ENCODE peak calls at places on chromosomes 4 and X, in seven cellular contexts. J, W, D, K, P, U and F are unnamed samples.

GRCh38 chrX:139194571-139195280 is 335.8 kb upstream of the F9 start:
- DNase-seq in J (no peak), W (no peak), D (no peak), K (peak; percentile 24), P (no peak), U (no peak), F (no peak)

GRCh38 chr4:2891294-2891693 is 47.6 kb downstream of the ADD1 start:
- DNase-seq in J (no peak), W (no peak), D (no peak), K (no peak), P (no peak), U (no peak), F (peak; percentile 6)

GRCh38 chr4:139672215-139672614 is 6.6 kb downstream of the MGST2 start:
- DNase-seq in J (no peak), W (no peak), D (no peak), K (no peak), P (no peak), U (no peak), F (no peak)

GRCh38 chrX:131741103-131741581 is 197.3 kb downstream of the OR13H1 start:
- DNase-seq in J (no peak), W (no peak), D (no peak), K (no peak), P (no peak), U (peak; percentile 87), F (no peak)

GRCh38 chr4:112509243-112510190 is 6.5 kb downstream of the NEUROG2 start:
- DNase-seq in J (no peak), W (no peak), D (no peak), K (no peak), P (no peak), U (no peak), F (no peak)

GRCh38 chr4:57131849-57132745 is 21.9 kb upstream of the IGFBP7 start:
- DNase-seq in J (no peak), W (no peak), D (no peak), K (no peak), P (no peak), U (no peak), F (peak; percentile 79)

GRCh38 chr4:121822796-121823504 is 733 bp downstream of the CCNA2 start:
- DNase-seq in J (peak; percentile 22), W (no peak), D (peak; percentile 55), K (no peak), P (peak; percentile 74), U (peak; percentile 26), F (no peak)

GRCh38 chr4:66840178-66840577 is 705.1 kb downstream of the CENPC start:
- DNase-seq in J (no peak), W (no peak), D (no peak), K (no peak), P (no peak), U (no peak), F (no peak)

GRCh38 chr4:97912151-97912550 is 231.1 kb downstream of the STPG2 start:
- DNase-seq in J (no peak), W (no peak), D (no peak), K (no peak), P (no peak), U (no peak), F (no peak)

GRCh38 chr4:32560306-32560705 is 1840.1 kb downstream of the PCDH7 start:
- DNase-seq in J (no peak), W (no peak), D (no peak), K (no peak), P (no peak), U (no peak), F (no peak)

GRCh38 chrX:48531359-48531954 is 8.1 kb upstream of the TBC1D25 start:
- DNase-seq in J (no peak), W (no peak), D (no peak), K (peak; percentile 54), P (no peak), U (no peak), F (peak; percentile 78)

GRCh38 chrX:54173791-54174190 is 9.3 kb downstream of the FAM120C start:
- DNase-seq in J (no peak), W (no peak), D (no peak), K (no peak), P (no peak), U (no peak), F (no peak)

GRCh38 chr4:29710519-29710918 is 1009.6 kb upstream of the PCDH7 start:
- DNase-seq in J (no peak), W (no peak), D (no peak), K (no peak), P (no peak), U (no peak), F (no peak)

GRCh38 chr4:55272576-55272975 is 73.5 kb upstream of the SRD5A3 start:
- DNase-seq in J (no peak), W (no peak), D (no peak), K (no peak), P (no peak), U (no peak), F (no peak)

GRCh38 chrX:84729809-84730208 is 227.6 kb upstream of the HDX start:
- DNase-seq in J (peak; percentile 23), W (no peak), D (no peak), K (no peak), P (peak; percentile 58), U (no peak), F (no peak)

GRCh38 chr4:7772708-7773385 is 166.8 kb downstream of the AFAP1 start:
- DNase-seq in J (peak; percentile 35), W (no peak), D (no peak), K (no peak), P (no peak), U (peak; percentile 45), F (no peak)

GRCh38 chrX:42934020-42934701 is 156.2 kb upstream of the PPP1R2C start:
- DNase-seq in J (no peak), W (no peak), D (peak; percentile 61), K (no peak), P (peak; percentile 58), U (no peak), F (no peak)

GRCh38 chr4:1232661-1233621 is 16.0 kb downstream of the CTBP1 start:
- DNase-seq in J (no peak), W (no peak), D (peak; percentile 27), K (no peak), P (no peak), U (no peak), F (no peak)

GRCh38 chrX:8591526-8591925 is 126.9 kb downstream of the VCX3B start:
- DNase-seq in J (no peak), W (no peak), D (no peak), K (no peak), P (no peak), U (no peak), F (no peak)

GRCh38 chr4:140296871-140297570 is 76.4 kb upstream of the SCOC start:
- DNase-seq in J (no peak), W (no peak), D (no peak), K (no peak), P (no peak), U (peak; percentile 73), F (no peak)

GRCh38 chr4:8580321-8581093 is at the start of gene GPR78:
- DNase-seq in J (no peak), W (peak; percentile 73), D (no peak), K (no peak), P (no peak), U (peak; percentile 15), F (no peak)

DNA sequence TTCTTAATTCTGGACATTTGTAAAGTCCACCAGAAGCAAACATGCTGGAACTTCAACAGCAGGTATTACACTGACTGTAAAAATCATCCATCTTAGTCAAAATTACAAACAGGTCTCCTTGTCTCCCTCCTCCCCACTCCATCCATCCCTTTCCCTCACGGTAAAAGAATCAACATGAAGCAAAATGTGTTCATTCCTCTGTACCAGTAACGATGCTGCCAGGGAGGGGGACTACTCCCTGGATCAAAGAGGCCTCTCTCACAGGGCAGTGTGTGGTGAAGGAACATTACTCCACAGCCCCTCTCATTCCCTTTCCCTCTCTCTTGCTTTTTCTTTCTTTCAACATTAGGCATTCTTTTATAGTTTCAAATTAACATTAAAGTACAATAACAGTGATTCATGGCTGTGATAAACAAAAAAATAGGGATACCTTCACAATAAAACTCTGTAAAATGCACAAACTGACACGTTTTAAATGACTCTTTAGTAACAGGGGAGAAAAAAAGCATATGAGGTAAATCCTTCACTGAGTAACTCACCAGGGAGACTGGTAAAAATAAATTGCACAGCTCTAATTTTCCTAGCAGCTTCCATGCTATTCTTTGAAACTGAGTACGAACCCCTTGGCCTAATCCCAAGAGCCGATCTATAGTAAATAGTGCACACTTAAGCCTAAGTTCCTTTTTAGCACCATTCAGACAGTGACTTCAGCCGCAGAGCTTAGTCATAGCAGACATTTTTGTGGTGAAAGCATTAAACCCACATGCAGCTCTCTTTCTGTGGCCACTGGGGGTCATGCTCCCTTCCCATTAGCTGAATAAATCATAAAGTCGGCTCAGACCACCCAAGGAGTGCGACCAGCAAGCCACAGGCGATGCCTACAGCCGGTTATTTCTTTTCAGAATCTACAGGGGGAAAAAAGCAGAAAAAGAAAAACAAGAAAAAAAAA is 215.6 kb upstream of the GYPA start:
- DNase-seq in J (no peak), W (no peak), D (no peak), K (peak; percentile 52), P (peak; percentile 7), U (no peak), F (peak; percentile 84)
- H3K27ac ChIP-seq in J (no peak overlapping the region), W (no peak overlapping the region), D (no peak overlapping the region), K (no peak overlapping the region), P (no peak overlapping the region), U (no peak overlapping the region), F (no peak overlapping the region)

DNA sequence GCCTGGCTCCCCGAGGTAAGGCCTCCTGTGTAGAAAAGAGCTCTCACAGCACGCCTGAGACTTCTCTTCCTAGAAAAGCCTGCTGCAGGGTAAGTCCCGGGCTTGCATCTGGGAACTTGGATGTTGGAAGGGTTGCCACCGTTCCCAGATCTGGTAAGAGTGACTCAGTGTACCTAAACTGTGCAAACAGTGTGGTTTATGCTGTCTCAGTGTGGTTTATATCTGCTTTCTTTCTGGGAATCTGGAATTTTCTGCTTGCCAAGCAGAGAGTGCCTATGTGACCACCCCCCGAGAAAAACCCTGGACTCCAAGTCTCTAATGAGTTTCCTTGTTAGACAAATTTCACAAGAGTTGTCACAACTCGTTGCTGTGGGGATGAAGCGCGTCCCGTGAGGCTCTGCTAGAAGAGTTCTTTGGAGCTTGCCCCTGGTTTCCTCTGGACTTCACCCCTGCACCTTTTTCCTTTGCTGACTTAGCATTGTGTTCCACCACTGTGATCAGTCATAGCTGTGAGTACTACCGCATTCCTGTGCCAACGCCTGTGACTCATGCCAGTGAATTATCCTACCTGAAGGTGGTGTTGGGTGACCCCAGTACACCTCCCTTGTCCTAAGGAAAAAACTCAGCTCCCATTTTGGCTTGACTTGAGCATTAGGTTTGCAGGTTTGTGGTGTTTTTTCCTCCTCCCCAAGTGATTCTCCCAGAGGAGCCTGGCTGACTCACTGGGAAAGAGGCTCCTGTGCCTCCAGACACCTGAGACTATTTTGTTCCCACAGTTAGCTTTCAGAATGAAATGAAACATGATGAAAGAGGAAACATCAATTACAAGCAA is 14.5 kb downstream of the SLC2A9 start:
- DNase-seq in J (peak; percentile 38), W (no peak), D (no peak), K (peak; percentile 78), P (no peak), U (peak; percentile 38), F (peak; percentile 93)
- H3K27ac ChIP-seq in J (peak overlapping the region; percentile 42), W (peak overlapping the region; percentile 83), D (no peak overlapping the region), K (peak overlapping the region; percentile 88), P (no peak overlapping the region), U (peak overlapping the region; percentile 35), F (peak overlapping the region; percentile 68)

GRCh38 chr4:147518086-147518485 is 37.2 kb downstream of the EDNRA start:
- DNase-seq in J (no peak), W (no peak), D (no peak), K (no peak), P (no peak), U (no peak), F (no peak)
- H3K27ac ChIP-seq in J (no peak overlapping the region), W (no peak overlapping the region), D (no peak overlapping the region), K (no peak overlapping the region), P (no peak overlapping the region), U (peak overlapping the region; percentile 26), F (no peak overlapping the region)

GRCh38 chrX:129678176-129678880 is 23.6 kb upstream of the APLN start:
- DNase-seq in J (no peak), W (no peak), D (peak; percentile 64), K (no peak), P (no peak), U (no peak), F (no peak)
- H3K27ac ChIP-seq in J (peak overlapping the region; percentile 90), W (peak overlapping the region; percentile 78), D (no peak overlapping the region), K (peak overlapping the region; percentile 30), P (no peak overlapping the region), U (peak overlapping the region; percentile 42), F (no peak overlapping the region)